ENCODE peak calls at places on chromosomes 4 and X, in ten cellular contexts. R is H54; T is Right ventricle myocardium inferior; C is DMS153; Q is Jurkat, Clone E6-1; U is LoVo; N is NCI-H82; W is non-pigmented ciliary epithelial cell; Z is stimulated activated CD4-positive, alpha-beta T cell treated with anti-CD3 and anti-CD28 coated beads, TNF-alpha, amount 100 ng/mL, for 1 hour; A is omental fat pad. I is an unnamed sample.

GRCh38 chr4:47837582-47838294 is at the start of gene CORIN:
- DNase-seq in N (peak; percentile 58), T (peak; percentile 46), A (no peak), Z (no peak), U (peak; percentile 23), W (no peak), Q (no peak), C (no peak), R (no peak), I (no peak)

GRCh38 chr4:118180776-118181175 is 146.5 kb downstream of the NDST3 start:
- DNase-seq in W (no peak), R (no peak), Q (no peak), C (no peak), N (no peak), U (peak; percentile 1), Z (no peak), T (no peak), A (no peak), I (no peak)

GRCh38 chr4:76325072-76325471 is 18.5 kb downstream of the STBD1 start:
- DNase-seq in W (no peak), Z (no peak), U (no peak), A (no peak), C (no peak), R (no peak), N (no peak), Q (no peak), T (no peak), I (no peak)

GRCh38 chr4:56723831-56724230 is 42.7 kb upstream of the HOPX start:
- DNase-seq in Z (no peak), T (no peak), W (no peak), C (no peak), R (no peak), A (no peak), N (no peak), U (no peak), Q (no peak), I (no peak)

GRCh38 chr4:99586322-99586721 is 11.7 kb downstream of the MTTP start:
- DNase-seq in A (no peak), U (no peak), Q (no peak), Z (no peak), R (no peak), W (no peak), N (no peak), C (no peak), T (no peak), I (no peak)

GRCh38 chr4:6972911-6973310 is 63.3 kb downstream of the TBC1D14 start:
- DNase-seq in Z (no peak), Q (no peak), N (no peak), W (no peak), A (no peak), U (no peak), C (no peak), R (no peak), T (no peak), I (no peak)

GRCh38 chr4:174654634-174655033 is 132.3 kb upstream of the HPGD start:
- DNase-seq in U (no peak), Z (no peak), T (no peak), N (no peak), A (no peak), W (no peak), C (no peak), Q (no peak), R (no peak), I (no peak)

GRCh38 chrX:5971300-5971699 is 257.4 kb downstream of the NLGN4X start:
- DNase-seq in U (no peak), C (no peak), T (no peak), A (no peak), W (no peak), Q (no peak), R (no peak), Z (no peak), N (no peak), I (no peak)

GRCh38 chr4:4430492-4431195 is 43.7 kb downstream of the NSG1 start:
- DNase-seq in U (peak; percentile 46), Q (peak; percentile 65), W (peak; percentile 61), T (no peak), N (peak; percentile 89), R (peak; percentile 55), A (no peak), C (no peak), Z (peak; percentile 4), I (no peak)

GRCh38 chr4:95676190-95676589 is 127.4 kb upstream of the UNC5C start:
- DNase-seq in A (no peak), T (no peak), U (no peak), Q (no peak), C (no peak), R (no peak), Z (no peak), W (no peak), N (no peak), I (no peak)

GRCh38 chr4:173609158-173609557 is 79.1 kb upstream of the HAND2 start:
- DNase-seq in R (no peak), Z (no peak), C (no peak), A (no peak), T (no peak), N (no peak), W (no peak), U (no peak), Q (no peak), I (no peak)

GRCh38 chr4:11954093-11954492 is 525.4 kb upstream of the HS3ST1 start:
- DNase-seq in Q (peak; percentile 28), U (peak; percentile 21), Z (no peak), A (no peak), N (no peak), W (peak; percentile 14), C (no peak), R (peak; percentile 1), T (no peak), I (peak; percentile 2)

GRCh38 chr4:112916868-112917267 is 132.6 kb upstream of the ANK2 start:
- DNase-seq in C (no peak), T (no peak), N (no peak), Q (no peak), W (peak; percentile 47), A (no peak), U (no peak), Z (no peak), R (no peak), I (no peak)

GRCh38 chrX:109533631-109534030 is 3.0 kb upstream of the NXT2 start:
- DNase-seq in T (no peak), Z (no peak), C (no peak), U (no peak), W (peak; percentile 4), N (no peak), Q (no peak), R (no peak), A (no peak), I (no peak)

GRCh38 chrX:142068365-142068764 is 136.7 kb downstream of the MAGEC2 start:
- DNase-seq in Q (no peak), T (no peak), R (no peak), C (no peak), Z (no peak), N (no peak), W (no peak), U (no peak), A (no peak), I (no peak)

GRCh38 chr4:16196482-16197393 is 29.5 kb downstream of the TAPT1 start:
- DNase-seq in R (peak; percentile 4), Z (no peak), N (peak; percentile 67), Q (no peak), A (no peak), U (peak; percentile 75), T (no peak), W (no peak), C (peak; percentile 52), I (no peak)

GRCh38 chr4:123671633-123672404 is 275.2 kb downstream of the SPRY1 start:
- DNase-seq in N (no peak), U (no peak), Z (no peak), T (no peak), Q (no peak), C (no peak), A (no peak), W (no peak), R (no peak), I (no peak)

GRCh38 chr4:148649669-148650331 is 207.6 kb upstream of the NR3C2 start:
- DNase-seq in Q (no peak), T (no peak), R (peak; percentile 1), Z (no peak), C (no peak), A (no peak), W (peak; percentile 18), N (peak; percentile 59), U (no peak), I (no peak)

GRCh38 chrX:20333672-20334071 is 67.0 kb upstream of the RPS6KA3 start:
- DNase-seq in W (no peak), N (no peak), R (no peak), T (no peak), U (no peak), C (no peak), Q (no peak), A (no peak), Z (no peak), I (no peak)

GRCh38 chrX:28120076-28120475 is 138.8 kb upstream of the DCAF8L1 start:
- DNase-seq in T (no peak), Z (no peak), Q (no peak), N (no peak), U (peak; percentile 37), R (no peak), C (no peak), W (no peak), A (no peak), I (no peak)

GRCh38 chr4:82469776-82470345 is 39.5 kb downstream of the ENOPH1 start:
- DNase-seq in Q (peak; percentile 15), Z (no peak), R (peak; percentile 7), T (no peak), N (no peak), A (no peak), C (no peak), W (peak; percentile 47), U (no peak), I (peak; percentile 4)

GRCh38 chrX:155028749-155029360 is 2.2 kb downstream of the FUNDC2 start:
- DNase-seq in U (no peak), Z (no peak), T (no peak), Q (no peak), A (no peak), N (no peak), W (no peak), R (no peak), C (no peak), I (no peak)